ENCODE peak calls at places on chromosomes 2 and 18, in ten cellular contexts. K is GM04504; E is activated T-helper 1 cell treated with Interleukin-2 at 50 U/mL for 16 hours; H is heart left ventricle; L is A172; P is hippocampal formation; O is NCI-H1105; R is activated CD4-positive, alpha-beta T cell treated with anti-CD3 and anti-CD28 coated beads for 48 hours; D is iPS-NIHi11; N is NCI-H446 treated with DMSO at 0.1 percent for 48 hours. B is an unnamed sample.

GRCh38 chr2:28821295-28821958 is 10.8 kb downstream of the SPDYA start:
- DNase-seq in K (no peak), E (peak), H (peak), L (peak), P (no peak), O (peak), R (peak), D (peak), N (no peak), B (no peak)

GRCh38 chr2:217610411-217610814 is 392.4 kb downstream of the TNS1 start:
- DNase-seq in K (no peak), E (peak), H (no peak), L (no peak), P (no peak), O (no peak), R (peak), D (no peak), N (no peak), B (no peak)

GRCh38 chr2:58237741-58238140 is 3.4 kb downstream of the FANCL start:
- DNase-seq in K (no peak), E (no peak), H (no peak), L (no peak), P (no peak), O (no peak), R (no peak), D (no peak), N (no peak), B (no peak)

GRCh38 chr18:48790869-48791635 is 159.7 kb downstream of the SMAD7 start:
- DNase-seq in K (no peak), E (no peak), H (peak), L (no peak), P (no peak), O (no peak), R (no peak), D (no peak), N (no peak), B (no peak)

GRCh38 chr2:170714156-170715061 is 728 bp upstream of the SP5 start:
- DNase-seq in K (no peak), E (no peak), H (no peak), L (no peak), P (no peak), O (no peak), R (peak), D (peak), N (no peak), B (no peak)

GRCh38 chr18:6963452-6964097 is 154.0 kb downstream of the LAMA1 start:
- DNase-seq in K (no peak), E (no peak), H (no peak), L (no peak), P (no peak), O (no peak), R (no peak), D (no peak), N (no peak), B (no peak)

GRCh38 chr18:51399491-51400122 is 202.1 kb upstream of the MEX3C start:
- DNase-seq in K (no peak), E (no peak), H (no peak), L (no peak), P (peak), O (no peak), R (no peak), D (no peak), N (no peak), B (no peak)

GRCh38 chr2:130332271-130333073 is 10.2 kb upstream of the IMP4 start:
- DNase-seq in K (peak), E (peak), H (peak), L (peak), P (peak), O (peak), R (peak), D (peak), N (no peak), B (peak)

GRCh38 chr2:160376576-160376975 is 117.0 kb downstream of the RBMS1 start:
- DNase-seq in K (no peak), E (no peak), H (no peak), L (peak), P (no peak), O (no peak), R (no peak), D (no peak), N (no peak), B (no peak)

GRCh38 chr18:8139971-8140406 is 469.2 kb upstream of the RAB12 start:
- DNase-seq in K (no peak), E (no peak), H (no peak), L (no peak), P (peak), O (no peak), R (no peak), D (no peak), N (no peak), B (no peak)

B was measured in AG09319.